ENCODE peak calls at places on chromosomes 2 and 18, in six cellular contexts. J is IMR-90, A is stomach, C is RWPE1, O is neural progenitor cell, Q is coronary artery. D is an unnamed sample.

GRCh38 chr18:58054041-58054733 is 10.2 kb downstream of the NEDD4L start:
- DNase-seq in A (no peak), Q (no peak), O (peak), J (peak), C (peak), D (peak)

GRCh38 chr2:197978971-197979370 is 174.6 kb downstream of the PLCL1 start:
- DNase-seq in A (no peak), J (no peak), C (no peak), Q (no peak), O (no peak), D (no peak)

GRCh38 chr2:127577503-127577902 is 42.0 kb downstream of the MYO7B start:
- DNase-seq in A (peak), Q (peak), C (no peak), J (no peak), O (no peak), D (no peak)

GRCh38 chr2:23418490-23418911 is 33.5 kb downstream of the KLHL29 start:
- DNase-seq in A (no peak), O (no peak), C (peak), Q (peak), J (peak), D (no peak)

GRCh38 chr2:142870516-142870915 is 6.9 kb upstream of the KYNU start:
- DNase-seq in O (no peak), C (no peak), A (no peak), J (peak), Q (no peak), D (no peak)

GRCh38 chr2:38723173-38723572 is 28.0 kb downstream of the SRSF7 start:
- DNase-seq in Q (no peak), J (no peak), O (no peak), C (no peak), A (no peak), D (no peak)

GRCh38 chr2:154120706-154121105 is 249.0 kb downstream of the GALNT13 start:
- DNase-seq in A (no peak), J (no peak), O (no peak), C (no peak), Q (no peak), D (no peak)

GRCh38 chr2:240991378-240992263 is 6.8 kb upstream of the SNED1 start:
- DNase-seq in O (no peak), J (peak), A (peak), C (peak), Q (peak), D (peak)

GRCh38 chr2:53366570-53366969 is 401.0 kb upstream of the CHAC2 start:
- DNase-seq in O (no peak), Q (no peak), A (no peak), C (no peak), J (no peak), D (no peak)

GRCh38 chr18:48020337-48021250 is 90.1 kb upstream of the SMAD2 start:
- DNase-seq in A (no peak), C (no peak), O (no peak), J (no peak), Q (peak), D (no peak)

GRCh38 chr2:149799296-149799695 is 211.7 kb upstream of the MMADHC start:
- DNase-seq in C (peak), O (peak), Q (no peak), A (no peak), J (no peak), D (no peak)

GRCh38 chr2:14634885-14635871 is 2.7 kb downstream of the LRATD1 start:
- DNase-seq in A (peak), C (peak), J (peak), O (peak), Q (peak), D (peak)

GRCh38 chr2:127683766-127684165 is 8.4 kb upstream of the LIMS2 start:
- DNase-seq in C (no peak), Q (no peak), O (no peak), J (peak), A (no peak), D (no peak)

GRCh38 chr2:46229134-46230063 is 67.8 kb upstream of the EPAS1 start:
- DNase-seq in A (no peak), C (no peak), J (peak), O (peak), Q (no peak), D (no peak)

GRCh38 chr2:230068658-230069080 is at the start of gene SLC16A14:
- DNase-seq in A (no peak), O (peak), Q (no peak), J (peak), C (peak), D (no peak)

GRCh38 chr2:40190457-40190856 is 261.4 kb downstream of the SLC8A1 start:
- DNase-seq in C (no peak), O (no peak), J (no peak), Q (no peak), A (no peak), D (no peak)

GRCh38 chr2:237894986-237895543 is 35.6 kb downstream of the RAMP1 start:
- DNase-seq in Q (no peak), A (no peak), O (no peak), C (no peak), J (no peak), D (peak)

GRCh38 chr2:160994141-160995002 is 165.9 kb upstream of the TANK start:
- DNase-seq in J (peak), A (peak), Q (no peak), O (peak), C (peak), D (no peak)

GRCh38 chr2:197908940-197909339 is 104.5 kb downstream of the PLCL1 start:
- DNase-seq in A (no peak), C (no peak), Q (no peak), J (peak), O (no peak), D (no peak)

GRCh38 chr2:99748344-99748743 is 258.5 kb upstream of the REV1 start:
- DNase-seq in Q (no peak), C (no peak), J (no peak), A (no peak), O (no peak), D (no peak)

GRCh38 chr2:204571911-204572310 is 26.6 kb downstream of the PARD3B start:
- DNase-seq in C (no peak), Q (no peak), A (no peak), J (no peak), O (no peak), D (no peak)

GRCh38 chr18:48052845-48053244 is 122.4 kb upstream of the SMAD2 start:
- DNase-seq in O (no peak), J (no peak), Q (no peak), A (no peak), C (no peak), D (no peak)

GRCh38 chr2:95526360-95527341 is 42.1 kb upstream of the TRIM43B start:
- DNase-seq in J (peak), A (peak), O (no peak), Q (peak), C (peak), D (peak)

GRCh38 chr18:12336251-12336650 is 28.2 kb downstream of the TUBB6 start:
- DNase-seq in Q (no peak), A (no peak), J (no peak), O (peak), C (no peak), D (no peak)

GRCh38 chr2:239220363-239220762 is 180.5 kb downstream of the HDAC4 start:
- DNase-seq in J (no peak), O (no peak), C (no peak), A (peak), Q (peak), D (no peak)

GRCh38 chr2:3726511-3726910 is 23.1 kb downstream of the DCDC2C start:
- DNase-seq in A (no peak), Q (no peak), C (no peak), O (no peak), J (no peak), D (no peak)

GRCh38 chr2:12304494-12305228 is 412.1 kb upstream of the TRIB2 start:
- DNase-seq in A (no peak), J (peak), C (no peak), Q (no peak), O (no peak), D (no peak)

GRCh38 chr2:217852812-217853211 is 150.0 kb downstream of the TNS1 start:
- DNase-seq in A (no peak), C (no peak), Q (no peak), O (no peak), J (no peak), D (no peak)

GRCh38 chr2:169146220-169146619 is 76.9 kb downstream of the DHRS9 start:
- DNase-seq in J (no peak), A (no peak), O (no peak), Q (no peak), C (no peak), D (no peak)

GRCh38 chr18:22816266-22817176 is 116.6 kb upstream of the RBBP8 start:
- DNase-seq in A (no peak), C (no peak), O (no peak), Q (no peak), J (no peak), D (no peak)

DNA sequence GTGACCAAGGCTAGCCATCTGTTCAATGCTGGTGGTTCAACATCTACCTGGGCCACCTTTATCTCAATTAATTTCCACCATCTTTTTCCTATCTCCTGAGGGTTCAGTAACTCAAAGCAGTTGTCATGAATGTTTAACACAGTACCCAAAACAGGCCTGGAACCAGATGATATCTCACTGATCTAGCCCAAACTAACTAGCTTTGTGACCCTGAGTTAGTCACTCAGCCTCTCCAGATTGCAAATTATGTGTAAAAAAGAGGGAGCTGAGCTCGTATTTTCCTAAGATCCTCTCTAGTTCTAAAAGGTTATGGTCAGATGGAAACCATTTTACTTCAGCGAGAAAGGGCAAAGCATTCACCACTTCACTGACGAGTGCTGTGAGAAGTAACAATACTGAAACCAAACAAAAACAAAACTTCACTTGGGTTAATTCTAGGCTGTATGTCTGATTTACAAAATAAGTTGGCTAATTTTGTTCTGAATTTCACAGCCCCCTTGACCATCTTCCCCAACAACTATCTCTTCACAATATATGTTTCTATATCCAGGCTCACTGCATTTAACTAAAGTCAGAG is 14.8 kb downstream of the SPRED2 start:
- DNase-seq in J (no peak), O (no peak), C (no peak), A (no peak), Q (no peak), D (no peak)
- H3K27ac ChIP-seq in J (no peak), O (no peak), C (no peak), A (peak), Q (no peak), D (no peak)

DNA sequence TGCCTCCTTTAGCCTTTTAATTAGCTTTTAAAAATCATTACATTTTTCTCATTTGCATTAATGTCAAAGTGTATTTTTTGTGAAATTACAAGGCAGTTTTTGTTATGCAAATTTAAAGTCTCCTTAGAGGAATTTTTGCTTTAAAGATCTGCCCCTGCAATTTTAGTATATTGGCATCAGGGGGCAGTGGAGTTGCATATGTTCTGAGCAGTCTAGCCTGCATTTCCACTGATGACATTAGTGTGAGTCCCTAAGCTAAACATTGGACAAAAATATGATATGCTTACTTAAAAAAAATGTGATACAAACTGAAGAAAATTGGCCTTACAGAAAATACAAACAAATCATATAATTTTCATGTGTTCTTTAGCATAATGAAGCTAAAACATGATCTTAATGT is 426.5 kb downstream of the SLC4A3 start:
- DNase-seq in O (no peak), J (peak), A (no peak), C (no peak), Q (no peak), D (no peak)
- TF ChIP-seq CTCF in O (peak), J (peak), A (no peak), C (no peak), Q (no peak), D (no peak)

DNA sequence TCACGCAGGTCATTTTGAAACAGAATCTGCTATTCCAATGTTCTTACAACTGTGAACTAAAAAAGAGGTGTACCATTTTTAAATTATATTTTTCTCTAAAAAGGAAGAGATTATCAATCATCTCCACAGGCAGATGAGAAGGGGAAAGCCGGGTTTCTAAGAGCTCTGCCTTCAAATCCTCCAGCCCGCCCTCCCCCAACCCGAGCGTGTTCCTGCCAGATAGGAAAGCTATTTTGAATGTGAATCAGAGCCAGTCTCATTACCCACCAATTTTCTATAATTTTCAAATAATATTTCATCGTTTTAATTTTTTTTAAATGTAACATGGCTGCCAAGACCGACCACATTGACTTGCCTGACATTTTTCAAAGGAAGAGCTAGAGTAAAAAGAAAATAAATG is 65.9 kb downstream of the KCNF1 start:
- DNase-seq in J (no peak), Q (no peak), O (peak), A (no peak), C (no peak), D (no peak)
- H3K27ac ChIP-seq in J (no peak), Q (no peak), O (no peak), A (no peak), C (no peak), D (no peak)

GRCh38 chr18:65436430-65436829 is 314.4 kb upstream of the CDH7 start:
- DNase-seq in J (no peak), O (no peak), A (no peak), Q (no peak), C (no peak), D (no peak)
- TF ChIP-seq CTCF in J (no peak), O (peak), A (no peak), Q (no peak), C (no peak), D (no peak)

D was measured in lower lobe of right lung.